ENCODE peak calls at places on chromosomes 2 and 18, in five cellular contexts. One of them, this sample, is unnamed.

GRCh38 chr2:215773728-215774127 is 239.6 kb downstream of the MREG start:
- DNase-seq in GM12878: no peak
- DNase-seq in HepG2: peak; percentile 41
- DNase-seq in K562: peak; percentile 47
- DNase-seq in H1: no peak
- DNase-seq in this sample: no peak

GRCh38 chr2:218301176-218301819 is 9.0 kb upstream of the TMBIM1 start:
- DNase-seq in H1: peak; percentile 93
- DNase-seq in HepG2: peak; percentile 90
- DNase-seq in GM12878: peak; percentile 82
- DNase-seq in K562: peak; percentile 89
- DNase-seq in this sample: peak; percentile 48

GRCh38 chr2:104545055-104545454 is 308.9 kb upstream of the POU3F3 start:
- DNase-seq in HepG2: no peak
- DNase-seq in H1: no peak
- DNase-seq in GM12878: no peak
- DNase-seq in K562: no peak
- DNase-seq in this sample: no peak

GRCh38 chr18:67628674-67629073 is 112.2 kb upstream of the DSEL start:
- DNase-seq in GM12878: no peak
- DNase-seq in K562: no peak
- DNase-seq in H1: no peak
- DNase-seq in HepG2: no peak
- DNase-seq in this sample: no peak

GRCh38 chr2:187855689-187856088 is 301.5 kb upstream of the TFPI start:
- DNase-seq in K562: no peak
- DNase-seq in GM12878: no peak
- DNase-seq in H1: no peak
- DNase-seq in HepG2: no peak
- DNase-seq in this sample: no peak

GRCh38 chr18:24915547-24915946 is 436.4 kb downstream of the ZNF521 start:
- DNase-seq in GM12878: no peak
- DNase-seq in K562: no peak
- DNase-seq in HepG2: no peak
- DNase-seq in H1: no peak
- DNase-seq in this sample: no peak

GRCh38 chr2:85409719-85410583 is at the start of gene CAPG:
- DNase-seq in K562: peak; percentile 86
- DNase-seq in GM12878: no peak
- DNase-seq in HepG2: no peak
- DNase-seq in H1: peak; percentile 53
- DNase-seq in this sample: peak; percentile 55

GRCh38 chr18:31499157-31499524 is 1.2 kb downstream of the DSG2 start:
- DNase-seq in GM12878: no peak
- DNase-seq in K562: peak; percentile 60
- DNase-seq in H1: no peak
- DNase-seq in HepG2: no peak
- DNase-seq in this sample: no peak

GRCh38 chr2:122166820-122167219 is 411.4 kb downstream of the TSN start:
- DNase-seq in K562: no peak
- DNase-seq in H1: no peak
- DNase-seq in GM12878: no peak
- DNase-seq in HepG2: no peak
- DNase-seq in this sample: no peak

GRCh38 chr2:163850036-163850435 is 114.2 kb upstream of the FIGN start:
- DNase-seq in H1: no peak
- DNase-seq in K562: no peak
- DNase-seq in HepG2: no peak
- DNase-seq in GM12878: no peak
- DNase-seq in this sample: no peak

GRCh38 chr18:76259012-76259568 is 236.0 kb downstream of the ZNF516 start:
- DNase-seq in H1: peak; percentile 58
- DNase-seq in GM12878: no peak
- DNase-seq in K562: no peak
- DNase-seq in HepG2: no peak
- DNase-seq in this sample: no peak

GRCh38 chr2:203934006-203934632 is 2.4 kb upstream of the ICOS start:
- DNase-seq in K562: no peak
- DNase-seq in H1: no peak
- DNase-seq in HepG2: no peak
- DNase-seq in GM12878: no peak
- DNase-seq in this sample: no peak

GRCh38 chr2:145016711-145017110 is 496.8 kb upstream of the ZEB2 start:
- DNase-seq in HepG2: no peak
- DNase-seq in K562: no peak
- DNase-seq in GM12878: no peak
- DNase-seq in H1: no peak
- DNase-seq in this sample: no peak

GRCh38 chr2:120915670-120916069 is 180.0 kb downstream of the GLI2 start:
- DNase-seq in GM12878: no peak
- DNase-seq in K562: no peak
- DNase-seq in HepG2: no peak
- DNase-seq in H1: no peak
- DNase-seq in this sample: no peak

GRCh38 chr2:189379287-189379630 is 62.0 kb upstream of the WDR75 start:
- DNase-seq in K562: no peak
- DNase-seq in HepG2: no peak
- DNase-seq in H1: no peak
- DNase-seq in GM12878: no peak
- DNase-seq in this sample: no peak

GRCh38 chr18:60123031-60123430 is 223.2 kb downstream of the PMAIP1 start:
- DNase-seq in GM12878: no peak
- DNase-seq in H1: no peak
- DNase-seq in K562: no peak
- DNase-seq in HepG2: no peak
- DNase-seq in this sample: no peak

GRCh38 chr18:766550-766860 is 45.5 kb downstream of the YES1 start:
- DNase-seq in K562: no peak
- DNase-seq in H1: no peak
- DNase-seq in HepG2: no peak
- DNase-seq in GM12878: no peak
- DNase-seq in this sample: no peak

GRCh38 chr2:222646008-222646407 is 9.9 kb downstream of the FARSB start:
- DNase-seq in GM12878: no peak
- DNase-seq in HepG2: no peak
- DNase-seq in H1: no peak
- DNase-seq in K562: no peak
- DNase-seq in this sample: no peak

GRCh38 chr18:77749189-77749588 is 499.5 kb downstream of the GALR1 start:
- DNase-seq in HepG2: no peak
- DNase-seq in GM12878: no peak
- DNase-seq in H1: peak; percentile 85
- DNase-seq in K562: peak; percentile 20
- DNase-seq in this sample: no peak

GRCh38 chr2:30798536-30798991 is 8.7 kb downstream of the CAPN13 start:
- DNase-seq in K562: no peak
- DNase-seq in H1: no peak
- DNase-seq in HepG2: no peak
- DNase-seq in GM12878: no peak
- DNase-seq in this sample: no peak

GRCh38 chr2:196076778-196077568 is 8.3 kb upstream of the DNAH7 start:
- DNase-seq in H1: no peak
- DNase-seq in HepG2: no peak
- DNase-seq in K562: no peak
- DNase-seq in GM12878: no peak
- DNase-seq in this sample: no peak

GRCh38 chr2:103980401-103980800 is 873.5 kb upstream of the POU3F3 start:
- DNase-seq in GM12878: no peak
- DNase-seq in K562: no peak
- DNase-seq in H1: no peak
- DNase-seq in HepG2: no peak
- DNase-seq in this sample: no peak

GRCh38 chr2:67394734-67395133 is 2.4 kb upstream of the ETAA1 start:
- DNase-seq in K562: no peak
- DNase-seq in HepG2: no peak
- DNase-seq in GM12878: no peak
- DNase-seq in H1: no peak
- DNase-seq in this sample: no peak

GRCh38 chr2:157868993-157869392 is 7.1 kb downstream of the ACVR1 start:
- DNase-seq in H1: no peak
- DNase-seq in HepG2: no peak
- DNase-seq in GM12878: no peak
- DNase-seq in K562: no peak
- DNase-seq in this sample: no peak

GRCh38 chr2:68687018-68687417 is 43.6 kb downstream of the PROKR1 start:
- DNase-seq in HepG2: no peak
- DNase-seq in H1: no peak
- DNase-seq in GM12878: no peak
- DNase-seq in K562: no peak
- DNase-seq in this sample: no peak

GRCh38 chr2:177603734-177604133 is 211.2 kb downstream of the AGPS start:
- DNase-seq in GM12878: no peak
- DNase-seq in H1: no peak
- DNase-seq in K562: no peak
- DNase-seq in HepG2: no peak
- DNase-seq in this sample: no peak

GRCh38 chr2:177602611-177603164 is 210.1 kb downstream of the AGPS start:
- DNase-seq in HepG2: peak; percentile 68
- DNase-seq in K562: no peak
- DNase-seq in H1: no peak
- DNase-seq in GM12878: no peak
- DNase-seq in this sample: no peak

GRCh38 chr2:177610813-177611212 is 218.2 kb downstream of the AGPS start:
- DNase-seq in GM12878: no peak
- DNase-seq in H1: no peak
- DNase-seq in HepG2: no peak
- DNase-seq in K562: no peak
- DNase-seq in this sample: no peak

GRCh38 chr2:177604291-177605065 is 211.9 kb downstream of the AGPS start:
- DNase-seq in K562: peak; percentile 72
- DNase-seq in HepG2: peak; percentile 76
- DNase-seq in GM12878: no peak
- DNase-seq in H1: no peak
- DNase-seq in this sample: peak; percentile 51

DNA sequence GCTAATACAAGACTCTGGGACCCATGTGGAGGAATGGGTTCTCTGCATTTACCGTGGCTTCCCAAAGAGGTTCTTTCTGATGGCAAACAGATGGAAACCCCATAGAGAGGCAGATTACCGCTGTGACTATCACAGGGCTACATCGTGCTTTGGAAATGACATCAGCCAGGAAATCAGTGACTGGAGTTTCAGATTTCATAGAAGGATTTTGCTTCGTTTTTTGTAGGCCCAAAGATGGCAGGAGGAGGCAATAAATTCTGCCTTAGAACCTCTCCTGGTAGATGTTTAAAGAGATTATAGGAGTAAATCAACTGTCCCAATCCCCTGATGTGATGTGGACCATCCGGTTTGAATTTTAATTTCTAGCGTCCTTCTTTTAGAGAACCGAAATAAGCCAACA is 214.1 kb downstream of the AGPS start:
- DNase-seq in GM12878: no peak
- DNase-seq in K562: no peak
- DNase-seq in H1: no peak
- DNase-seq in HepG2: no peak
- DNase-seq in this sample: no peak
- TF ChIP-seq HDAC2 in GM12878: no peak
- TF ChIP-seq HDAC2 in K562: no peak
- TF ChIP-seq HDAC2 in H1: no peak
- TF ChIP-seq HDAC2 in HepG2: no peak
- TF ChIP-seq HDAC2 in this sample: no peak

DNA sequence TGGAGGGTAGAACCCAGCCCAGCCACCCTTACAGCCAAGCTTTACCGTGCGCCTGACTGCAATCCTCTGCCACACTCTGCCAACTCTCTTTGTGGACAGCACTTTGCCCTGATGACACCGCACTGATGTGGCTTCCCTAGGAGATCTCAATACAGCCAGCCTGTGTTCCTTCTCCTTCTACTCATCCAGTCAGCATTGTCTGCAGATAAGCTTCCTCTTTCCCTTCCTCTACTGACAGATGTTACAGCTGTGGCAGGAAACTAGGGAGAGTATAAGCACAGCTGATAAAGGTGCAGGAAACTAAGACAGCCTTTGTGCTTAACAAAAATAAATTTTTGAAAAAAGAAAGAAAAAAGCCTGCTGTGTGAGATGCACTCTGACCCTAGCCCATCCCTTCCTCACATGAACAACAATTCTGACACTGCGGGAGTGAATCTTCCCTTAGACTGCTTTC is 25.0 kb downstream of the CEP68 start:
- DNase-seq in GM12878: no peak
- DNase-seq in H1: no peak
- DNase-seq in K562: peak; percentile 64
- DNase-seq in HepG2: no peak
- DNase-seq in this sample: no peak
- TF ChIP-seq HDAC2 in GM12878: no peak
- TF ChIP-seq HDAC2 in H1: no peak
- TF ChIP-seq HDAC2 in K562: no peak
- TF ChIP-seq HDAC2 in HepG2: no peak
- TF ChIP-seq HDAC2 in this sample: no peak

GRCh38 chr2:141703506-141703905 is 427.3 kb downstream of the LRP1B start:
- DNase-seq in GM12878: no peak
- DNase-seq in H1: no peak
- DNase-seq in K562: no peak
- DNase-seq in HepG2: no peak
- DNase-seq in this sample: no peak
- TF ChIP-seq HDAC2 in GM12878: no peak
- TF ChIP-seq HDAC2 in H1: no peak
- TF ChIP-seq HDAC2 in K562: no peak
- TF ChIP-seq HDAC2 in HepG2: no peak
- TF ChIP-seq HDAC2 in this sample: no peak

GRCh38 chr18:23684515-23685197 is 4.6 kb upstream of the LAMA3 start:
- DNase-seq in GM12878: no peak
- DNase-seq in K562: no peak
- DNase-seq in H1: no peak
- DNase-seq in HepG2: peak; percentile 47
- DNase-seq in this sample: peak; percentile 87
- TF ChIP-seq HDAC2 in GM12878: no peak
- TF ChIP-seq HDAC2 in K562: no peak
- TF ChIP-seq HDAC2 in H1: no peak
- TF ChIP-seq HDAC2 in HepG2: no peak
- TF ChIP-seq HDAC2 in this sample: no peak

GRCh38 chr2:126891681-126892500 is 6.8 kb upstream of the TEX51 start:
- DNase-seq in GM12878: no peak
- DNase-seq in K562: no peak
- DNase-seq in HepG2: no peak
- DNase-seq in H1: no peak
- DNase-seq in this sample: no peak
- TF ChIP-seq HDAC2 in GM12878: no peak
- TF ChIP-seq HDAC2 in K562: no peak
- TF ChIP-seq HDAC2 in HepG2: no peak
- TF ChIP-seq HDAC2 in H1: no peak
- TF ChIP-seq HDAC2 in this sample: no peak

GRCh38 chr2:176685908-176686307 is 416.7 kb downstream of the MTX2 start:
- DNase-seq in K562: no peak
- DNase-seq in H1: no peak
- DNase-seq in GM12878: no peak
- DNase-seq in HepG2: no peak
- DNase-seq in this sample: no peak
- TF ChIP-seq HDAC2 in K562: no peak
- TF ChIP-seq HDAC2 in H1: no peak
- TF ChIP-seq HDAC2 in GM12878: no peak
- TF ChIP-seq HDAC2 in HepG2: no peak
- TF ChIP-seq HDAC2 in this sample: no peak